ENCODE peak calls at places on chromosome 5, in four cellular contexts. One of them, this sample, is unnamed.

GRCh38 chr5:58459276-58459859 is 518 bp downstream of the PLK2 start:
- DNase-seq in GM12865: peak
- DNase-seq in progenitor cell of endocrine pancreas: peak
- DNase-seq in NCI-H187: no peak
- DNase-seq in this sample: no peak

GRCh38 chr5:91928751-91929521 is 545.8 kb upstream of the ARRDC3 start:
- DNase-seq in GM12865: no peak
- DNase-seq in progenitor cell of endocrine pancreas: no peak
- DNase-seq in NCI-H187: no peak
- DNase-seq in this sample: no peak

GRCh38 chr5:150609843-150610584 is 30.4 kb upstream of the SYNPO start:
- DNase-seq in GM12865: no peak
- DNase-seq in progenitor cell of endocrine pancreas: no peak
- DNase-seq in NCI-H187: no peak
- DNase-seq in this sample: no peak

GRCh38 chr5:34970552-34970951 is 41.2 kb downstream of the DNAJC21 start:
- DNase-seq in GM12865: peak
- DNase-seq in progenitor cell of endocrine pancreas: no peak
- DNase-seq in NCI-H187: no peak
- DNase-seq in this sample: no peak

GRCh38 chr5:132226516-132227234 is 978 bp downstream of the P4HA2 start:
- DNase-seq in GM12865: no peak
- DNase-seq in progenitor cell of endocrine pancreas: no peak
- DNase-seq in NCI-H187: no peak
- DNase-seq in this sample: no peak

GRCh38 chr5:152305525-152305924 is 99.6 kb downstream of the NMUR2 start:
- DNase-seq in GM12865: no peak
- DNase-seq in progenitor cell of endocrine pancreas: no peak
- DNase-seq in NCI-H187: no peak
- DNase-seq in this sample: no peak

GRCh38 chr5:109529520-109529919 is 119.7 kb upstream of the PJA2 start:
- DNase-seq in GM12865: no peak
- DNase-seq in progenitor cell of endocrine pancreas: no peak
- DNase-seq in NCI-H187: no peak
- DNase-seq in this sample: no peak

GRCh38 chr5:139468421-139468931 is 2.3 kb upstream of the SMIM33 start:
- DNase-seq in GM12865: no peak
- DNase-seq in progenitor cell of endocrine pancreas: no peak
- DNase-seq in NCI-H187: no peak
- DNase-seq in this sample: no peak

GRCh38 chr5:128084228-128085167 is 932 bp downstream of the SLC12A2 start:
- DNase-seq in GM12865: peak
- DNase-seq in progenitor cell of endocrine pancreas: peak
- DNase-seq in NCI-H187: no peak
- DNase-seq in this sample: peak

GRCh38 chr5:154273028-154273617 is 82.6 kb downstream of the GALNT10 start:
- DNase-seq in GM12865: peak
- DNase-seq in progenitor cell of endocrine pancreas: no peak
- DNase-seq in NCI-H187: no peak
- DNase-seq in this sample: no peak